ENCODE peak calls at places on chromosomes 11 and 22, in eight cellular contexts. L is CD4-positive, alpha-beta T cell; B is SJSA1; H is GM23248; R is A549; K is heart left ventricle; G is neural progenitor cell; I is psoas muscle. J is an unnamed sample.

GRCh38 chr11:29755474-29755873 is 261.4 kb downstream of the KCNA4 start:
- DNase-seq in B (no peak), G (no peak), R (no peak), L (no peak), K (no peak), I (peak), H (no peak), J (no peak)

GRCh38 chr11:3854977-3855807 is at the start of gene STIM1:
- DNase-seq in H (peak), G (peak), L (peak), K (peak), I (peak), R (peak), B (peak), J (peak)

GRCh38 chr11:76654310-76654851 is 16.2 kb downstream of the LRRC32 start:
- DNase-seq in R (no peak), B (peak), L (no peak), I (peak), G (no peak), K (peak), H (peak), J (no peak)

GRCh38 chr22:47173535-47174021 is 411.1 kb downstream of the TBC1D22A start:
- DNase-seq in H (no peak), R (no peak), G (no peak), K (no peak), B (no peak), I (peak), L (no peak), J (no peak)

GRCh38 chr11:38718659-38719058 is 2120.6 kb upstream of the RAG2 start:
- DNase-seq in R (no peak), L (no peak), K (no peak), G (peak), B (no peak), I (no peak), H (no peak), J (no peak)

GRCh38 chr11:84036664-84037194 is 750.6 kb upstream of the CCDC90B start:
- DNase-seq in G (no peak), H (no peak), B (no peak), R (no peak), K (no peak), L (no peak), I (no peak), J (no peak)

GRCh38 chr22:35510481-35510934 is 30.1 kb upstream of the RASD2 start:
- DNase-seq in H (peak), B (no peak), R (no peak), G (no peak), K (no peak), L (no peak), I (no peak), J (no peak)

GRCh38 chr22:49536571-49537131 is 291.0 kb downstream of the BRD1 start:
- DNase-seq in K (no peak), B (no peak), R (no peak), I (no peak), G (peak), L (no peak), H (no peak), J (no peak)

GRCh38 chr22:43174941-43175531 is 11.9 kb downstream of the TTLL12 start:
- DNase-seq in R (no peak), G (no peak), B (no peak), H (no peak), L (no peak), I (no peak), K (no peak), J (no peak)

GRCh38 chr11:45917286-45917622 is 423 bp downstream of the PEX16 start:
- DNase-seq in K (no peak), B (no peak), G (no peak), L (no peak), R (no peak), H (peak), I (peak), J (no peak)

GRCh38 chr11:1508491-1508891 is 21.9 kb upstream of the MOB2 start:
- DNase-seq in K (no peak), G (no peak), H (no peak), I (peak), B (no peak), R (no peak), L (no peak), J (no peak)

GRCh38 chr22:37318255-37319109 is 36.2 kb downstream of the CYTH4 start:
- DNase-seq in G (peak), L (no peak), B (no peak), R (no peak), K (no peak), I (no peak), H (peak), J (no peak)

GRCh38 chr22:37320726-37321286 is 38.5 kb downstream of the CYTH4 start:
- DNase-seq in R (no peak), G (peak), K (no peak), B (no peak), L (no peak), I (no peak), H (no peak), J (no peak)

GRCh38 chr22:37321288-37321687 is 39.0 kb downstream of the CYTH4 start:
- DNase-seq in I (no peak), R (no peak), G (no peak), B (no peak), H (peak), L (no peak), K (no peak), J (no peak)

GRCh38 chr22:37317698-37318210 is 35.4 kb downstream of the CYTH4 start:
- DNase-seq in K (no peak), I (no peak), B (no peak), R (no peak), L (no peak), G (no peak), H (no peak), J (no peak)

GRCh38 chr22:37319469-37319868 is 37.2 kb downstream of the CYTH4 start:
- DNase-seq in K (no peak), H (no peak), I (no peak), L (no peak), R (no peak), G (no peak), B (no peak), J (no peak)
- H3K27ac ChIP-seq in K (no peak), H (no peak), I (no peak), L (no peak), R (peak), G (no peak), B (no peak), J (no peak)

DNA sequence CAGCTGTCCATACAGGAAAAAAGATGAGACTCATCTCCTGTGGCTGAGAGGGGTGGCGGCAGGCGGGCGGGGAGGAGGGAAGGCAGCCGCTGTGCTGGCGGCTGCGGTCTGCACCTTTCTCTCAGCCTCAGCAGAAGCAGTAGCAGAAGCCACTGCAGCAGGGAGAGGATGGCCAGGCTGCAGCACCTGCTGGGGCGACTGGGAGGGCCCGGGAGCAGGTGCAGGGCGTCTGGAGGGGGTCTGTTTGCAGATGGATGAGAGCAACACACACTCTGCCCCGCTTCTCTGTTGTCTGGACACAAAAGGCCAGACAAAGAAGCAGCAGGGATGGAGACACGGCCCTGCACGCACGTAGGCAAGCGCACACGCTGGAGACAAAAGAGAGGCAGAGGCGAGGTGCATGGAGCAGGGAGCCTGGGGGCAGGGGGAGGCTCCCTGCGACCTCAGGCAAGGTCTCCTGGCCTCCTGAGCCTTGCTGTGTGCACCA is 9.3 kb upstream of the MIAT start:
- DNase-seq in I (no peak), B (no peak), H (no peak), G (peak), K (no peak), L (peak), R (no peak), J (no peak)
- H3K27ac ChIP-seq in I (no peak), B (no peak), H (no peak), G (peak), K (no peak), L (no peak), R (no peak), J (no peak)

DNA sequence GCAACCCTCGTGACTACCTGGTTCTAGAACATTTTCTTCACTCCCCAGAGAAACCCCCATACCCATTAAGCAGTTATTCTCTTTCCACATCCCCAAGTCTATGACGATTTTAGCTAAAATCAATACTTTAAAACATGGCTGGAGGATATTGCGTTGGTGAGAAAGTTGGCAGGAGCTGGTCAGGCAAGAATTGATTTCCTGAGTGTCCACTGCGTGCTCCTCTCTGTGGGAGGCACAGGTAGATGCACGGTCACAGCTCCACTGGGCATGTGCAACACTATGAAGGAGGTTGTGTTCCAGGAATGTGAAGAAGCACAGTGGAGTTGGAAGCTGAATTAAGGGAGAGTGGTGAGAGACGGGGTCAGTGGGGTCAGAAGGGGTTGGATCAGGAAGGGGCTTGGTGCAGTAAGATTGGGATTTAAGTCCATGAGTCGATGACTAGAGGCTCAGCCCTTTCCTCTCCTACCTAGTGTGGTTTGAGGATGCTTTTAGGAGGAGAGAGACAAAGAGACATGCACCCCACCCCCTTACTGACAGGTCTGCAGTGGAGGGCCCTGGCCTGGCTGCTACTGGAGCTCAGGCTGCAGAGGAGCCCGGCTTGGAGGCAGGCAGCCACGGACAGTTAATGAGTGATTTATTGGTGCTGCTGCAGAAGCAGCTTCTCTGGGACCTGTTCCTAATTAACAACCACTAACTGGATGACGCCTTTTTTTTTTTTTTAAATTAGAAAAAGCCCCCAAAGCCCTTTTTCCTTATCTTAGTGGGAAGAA is 395.6 kb downstream of the TENM4 start:
- DNase-seq in B (no peak), R (no peak), K (no peak), L (no peak), I (no peak), G (peak), H (no peak), J (no peak)
- H3K27ac ChIP-seq in B (no peak), R (no peak), K (no peak), L (no peak), I (no peak), G (no peak), H (no peak), J (no peak)

GRCh38 chr11:72752088-72752914 is at the start of gene ARAP1:
- DNase-seq in H (peak), G (peak), L (peak), I (peak), R (peak), K (peak), B (peak), J (no peak)
- H3K27ac ChIP-seq in H (peak), G (no peak), L (peak), I (peak), R (peak), K (peak), B (peak), J (peak)

DNA sequence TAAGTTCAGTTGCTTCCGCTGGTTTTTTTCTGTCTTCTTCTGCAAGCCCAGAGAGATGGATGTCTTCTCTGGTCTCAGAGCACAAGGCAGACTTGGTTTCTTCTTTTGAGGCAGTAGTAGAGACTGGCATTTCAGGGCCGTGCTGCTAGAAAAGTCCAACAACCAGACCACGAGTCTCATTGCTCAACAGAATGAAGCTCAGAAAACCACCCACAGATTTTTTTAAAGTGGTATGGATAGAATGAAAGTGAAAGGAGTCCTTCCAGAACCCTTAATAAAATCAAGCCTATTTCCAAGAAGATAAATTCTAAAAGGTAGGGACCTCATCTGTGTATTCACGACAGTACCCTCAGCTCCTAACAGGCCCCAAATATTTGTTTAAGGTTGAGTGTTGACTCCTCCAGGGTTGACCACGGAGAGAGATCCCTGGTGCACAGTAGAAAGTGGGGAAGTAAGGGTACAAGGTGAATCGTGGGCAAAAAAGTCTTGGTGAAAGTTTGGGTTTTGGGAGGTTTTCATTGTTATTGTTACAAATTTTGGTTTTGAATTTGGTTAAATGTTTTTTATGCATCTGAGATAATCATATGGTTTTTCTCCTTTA is 43.6 kb upstream of the DDX6 start:
- DNase-seq in B (no peak), R (no peak), H (peak), K (no peak), G (no peak), L (no peak), I (no peak), J (no peak)
- H3K27ac ChIP-seq in B (no peak), R (no peak), H (no peak), K (no peak), G (no peak), L (no peak), I (no peak), J (no peak)

J was measured in epithelial cell of prostate.